ENCODE peak calls at places on chromosomes 3 and 15, in six cellular contexts. One of them, this sample, is unnamed.

GRCh38 chr3:124078978-124079911 is 87.3 kb upstream of the ROPN1 start:
- DNase-seq in SK-N-SH: peak
- DNase-seq in COR-L47: peak
- DNase-seq in NAMALWA: peak
- DNase-seq in C1 segment of cervical spinal cord: no peak
- DNase-seq in AG04449: no peak
- DNase-seq in this sample: peak

GRCh38 chr15:98174286-98174685 is 213.8 kb downstream of the ARRDC4 start:
- DNase-seq in SK-N-SH: no peak
- DNase-seq in COR-L47: no peak
- DNase-seq in NAMALWA: peak
- DNase-seq in C1 segment of cervical spinal cord: no peak
- DNase-seq in AG04449: no peak
- DNase-seq in this sample: no peak

GRCh38 chr15:86773766-86774165 is 694.1 kb downstream of the AGBL1 start:
- DNase-seq in SK-N-SH: no peak
- DNase-seq in COR-L47: no peak
- DNase-seq in NAMALWA: no peak
- DNase-seq in C1 segment of cervical spinal cord: no peak
- DNase-seq in AG04449: no peak
- DNase-seq in this sample: no peak

GRCh38 chr3:52811452-52812011 is 16.9 kb downstream of the ITIH3 start:
- DNase-seq in SK-N-SH: no peak
- DNase-seq in COR-L47: no peak
- DNase-seq in NAMALWA: no peak
- DNase-seq in C1 segment of cervical spinal cord: no peak
- DNase-seq in AG04449: no peak
- DNase-seq in this sample: no peak

GRCh38 chr3:170745211-170745718 is 124.7 kb downstream of the RPL22L1 start:
- DNase-seq in SK-N-SH: no peak
- DNase-seq in COR-L47: no peak
- DNase-seq in NAMALWA: no peak
- DNase-seq in C1 segment of cervical spinal cord: no peak
- DNase-seq in AG04449: no peak
- DNase-seq in this sample: no peak

GRCh38 chr15:89203705-89204273 is 17.6 kb downstream of the RLBP1 start:
- DNase-seq in SK-N-SH: no peak
- DNase-seq in COR-L47: no peak
- DNase-seq in NAMALWA: no peak
- DNase-seq in C1 segment of cervical spinal cord: no peak
- DNase-seq in AG04449: no peak
- DNase-seq in this sample: no peak

GRCh38 chr3:22734207-22734606 is 468.9 kb upstream of the UBE2E2 start:
- DNase-seq in SK-N-SH: no peak
- DNase-seq in COR-L47: no peak
- DNase-seq in NAMALWA: no peak
- DNase-seq in C1 segment of cervical spinal cord: no peak
- DNase-seq in AG04449: no peak
- DNase-seq in this sample: no peak

GRCh38 chr3:49899815-49900214 is 3.9 kb downstream of the MST1R start:
- DNase-seq in SK-N-SH: peak
- DNase-seq in COR-L47: no peak
- DNase-seq in NAMALWA: peak
- DNase-seq in C1 segment of cervical spinal cord: no peak
- DNase-seq in AG04449: no peak
- DNase-seq in this sample: no peak

GRCh38 chr15:64324513-64324912 is 31.5 kb downstream of the CSNK1G1 start:
- DNase-seq in SK-N-SH: no peak
- DNase-seq in COR-L47: no peak
- DNase-seq in NAMALWA: no peak
- DNase-seq in C1 segment of cervical spinal cord: no peak
- DNase-seq in AG04449: no peak
- DNase-seq in this sample: no peak

GRCh38 chr3:156151824-156152428 is 31.5 kb downstream of the KCNAB1 start:
- DNase-seq in SK-N-SH: peak
- DNase-seq in COR-L47: peak
- DNase-seq in NAMALWA: peak
- DNase-seq in C1 segment of cervical spinal cord: peak
- DNase-seq in AG04449: peak
- DNase-seq in this sample: peak

GRCh38 chr15:39099524-39099923 is 481.4 kb upstream of the THBS1 start:
- DNase-seq in SK-N-SH: no peak
- DNase-seq in COR-L47: no peak
- DNase-seq in NAMALWA: no peak
- DNase-seq in C1 segment of cervical spinal cord: no peak
- DNase-seq in AG04449: no peak
- DNase-seq in this sample: no peak

GRCh38 chr15:98887976-98888375 is 119.6 kb downstream of the PGPEP1L start:
- DNase-seq in SK-N-SH: no peak
- DNase-seq in COR-L47: no peak
- DNase-seq in NAMALWA: no peak
- DNase-seq in C1 segment of cervical spinal cord: no peak
- DNase-seq in AG04449: no peak
- DNase-seq in this sample: no peak

GRCh38 chr15:79185199-79185598 is 94.6 kb upstream of the RASGRF1 start:
- DNase-seq in SK-N-SH: peak
- DNase-seq in COR-L47: no peak
- DNase-seq in NAMALWA: peak
- DNase-seq in C1 segment of cervical spinal cord: no peak
- DNase-seq in AG04449: no peak
- DNase-seq in this sample: no peak

GRCh38 chr15:78768531-78769408 is 42.5 kb downstream of the ADAMTS7 start:
- DNase-seq in SK-N-SH: no peak
- DNase-seq in COR-L47: no peak
- DNase-seq in NAMALWA: no peak
- DNase-seq in C1 segment of cervical spinal cord: no peak
- DNase-seq in AG04449: no peak
- DNase-seq in this sample: no peak

GRCh38 chr3:18288243-18288642 is 136.9 kb downstream of the SATB1 start:
- DNase-seq in SK-N-SH: no peak
- DNase-seq in COR-L47: no peak
- DNase-seq in NAMALWA: no peak
- DNase-seq in C1 segment of cervical spinal cord: no peak
- DNase-seq in AG04449: no peak
- DNase-seq in this sample: no peak

GRCh38 chr3:179450901-179451334 is 352 bp downstream of the GNB4 start:
- DNase-seq in SK-N-SH: no peak
- DNase-seq in COR-L47: no peak
- DNase-seq in NAMALWA: peak
- DNase-seq in C1 segment of cervical spinal cord: no peak
- DNase-seq in AG04449: no peak
- DNase-seq in this sample: no peak

GRCh38 chr3:106349191-106349881 is 480.5 kb upstream of the CBLB start:
- DNase-seq in SK-N-SH: no peak
- DNase-seq in COR-L47: no peak
- DNase-seq in NAMALWA: no peak
- DNase-seq in C1 segment of cervical spinal cord: no peak
- DNase-seq in AG04449: no peak
- DNase-seq in this sample: no peak

GRCh38 chr3:159560214-159561004 is 428.2 kb upstream of the IL12A start:
- DNase-seq in SK-N-SH: no peak
- DNase-seq in COR-L47: no peak
- DNase-seq in NAMALWA: no peak
- DNase-seq in C1 segment of cervical spinal cord: no peak
- DNase-seq in AG04449: no peak
- DNase-seq in this sample: no peak

GRCh38 chr3:69090021-69090420 is 5.3 kb downstream of the ARL6IP5 start:
- DNase-seq in SK-N-SH: no peak
- DNase-seq in COR-L47: no peak
- DNase-seq in NAMALWA: no peak
- DNase-seq in C1 segment of cervical spinal cord: no peak
- DNase-seq in AG04449: peak
- DNase-seq in this sample: no peak

GRCh38 chr3:129722527-129722926 is 116.1 kb upstream of the PLXND1 start:
- DNase-seq in SK-N-SH: no peak
- DNase-seq in COR-L47: no peak
- DNase-seq in NAMALWA: no peak
- DNase-seq in C1 segment of cervical spinal cord: no peak
- DNase-seq in AG04449: no peak
- DNase-seq in this sample: no peak

GRCh38 chr3:133162906-133163305 is 124.7 kb downstream of the TMEM108 start:
- DNase-seq in SK-N-SH: no peak
- DNase-seq in COR-L47: no peak
- DNase-seq in NAMALWA: no peak
- DNase-seq in C1 segment of cervical spinal cord: no peak
- DNase-seq in AG04449: no peak
- DNase-seq in this sample: peak

GRCh38 chr3:94643400-94643799 is 580.5 kb downstream of the NSUN3 start:
- DNase-seq in SK-N-SH: no peak
- DNase-seq in COR-L47: no peak
- DNase-seq in NAMALWA: no peak
- DNase-seq in C1 segment of cervical spinal cord: no peak
- DNase-seq in AG04449: no peak
- DNase-seq in this sample: no peak

GRCh38 chr3:50617911-50618481 is 1.0 kb downstream of the MAPKAPK3 start:
- DNase-seq in SK-N-SH: no peak
- DNase-seq in COR-L47: no peak
- DNase-seq in NAMALWA: no peak
- DNase-seq in C1 segment of cervical spinal cord: no peak
- DNase-seq in AG04449: no peak
- DNase-seq in this sample: no peak

GRCh38 chr15:90915808-90916440 is 12.8 kb downstream of the MAN2A2 start:
- DNase-seq in SK-N-SH: no peak
- DNase-seq in COR-L47: no peak
- DNase-seq in NAMALWA: no peak
- DNase-seq in C1 segment of cervical spinal cord: no peak
- DNase-seq in AG04449: no peak
- DNase-seq in this sample: no peak

GRCh38 chr3:125061170-125061569 is 5.4 kb upstream of the HEG1 start:
- DNase-seq in SK-N-SH: no peak
- DNase-seq in COR-L47: no peak
- DNase-seq in NAMALWA: no peak
- DNase-seq in C1 segment of cervical spinal cord: no peak
- DNase-seq in AG04449: no peak
- DNase-seq in this sample: no peak

GRCh38 chr3:79018671-79019136 is 749.1 kb downstream of the ROBO1 start:
- DNase-seq in SK-N-SH: peak
- DNase-seq in COR-L47: peak
- DNase-seq in NAMALWA: no peak
- DNase-seq in C1 segment of cervical spinal cord: peak
- DNase-seq in AG04449: no peak
- DNase-seq in this sample: peak

GRCh38 chr15:81981888-81982287 is 63.9 kb downstream of the MEX3B start:
- DNase-seq in SK-N-SH: no peak
- DNase-seq in COR-L47: no peak
- DNase-seq in NAMALWA: peak
- DNase-seq in C1 segment of cervical spinal cord: no peak
- DNase-seq in AG04449: no peak
- DNase-seq in this sample: no peak

GRCh38 chr3:40737343-40737742 is 212.6 kb downstream of the ZNF621 start:
- DNase-seq in SK-N-SH: no peak
- DNase-seq in COR-L47: no peak
- DNase-seq in NAMALWA: no peak
- DNase-seq in C1 segment of cervical spinal cord: no peak
- DNase-seq in AG04449: no peak
- DNase-seq in this sample: no peak

GRCh38 chr3:50352762-50353161 is 2.1 kb downstream of the CYB561D2 start:
- DNase-seq in SK-N-SH: no peak
- DNase-seq in COR-L47: no peak
- DNase-seq in NAMALWA: peak
- DNase-seq in C1 segment of cervical spinal cord: no peak
- DNase-seq in AG04449: no peak
- DNase-seq in this sample: no peak

GRCh38 chr3:115062009-115062408 is 85.1 kb downstream of the ZBTB20 start:
- DNase-seq in SK-N-SH: no peak
- DNase-seq in COR-L47: no peak
- DNase-seq in NAMALWA: no peak
- DNase-seq in C1 segment of cervical spinal cord: peak
- DNase-seq in AG04449: no peak
- DNase-seq in this sample: peak

GRCh38 chr15:96115642-96116041 is 214.9 kb upstream of the NR2F2 start:
- DNase-seq in SK-N-SH: no peak
- DNase-seq in COR-L47: no peak
- DNase-seq in NAMALWA: no peak
- DNase-seq in C1 segment of cervical spinal cord: no peak
- DNase-seq in AG04449: peak
- DNase-seq in this sample: no peak